ENCODE peak calls at places on chromosomes 11 and 22, in ten cellular contexts. One of them, this sample, is unnamed.

GRCh38 chr11:125123947-125124633 is 12.7 kb upstream of the TMEM218 start:
- DNase-seq in right lobe of liver: peak; percentile 70
- DNase-seq in CD8-positive, alpha-beta T cell: peak; percentile 32
- DNase-seq in adrenal gland: peak; percentile 72
- DNase-seq in PC-3: peak; percentile 88
- DNase-seq in stomach: peak; percentile 74
- DNase-seq in endodermal cell: peak; percentile 87
- DNase-seq in A673: peak; percentile 89
- DNase-seq in cardiac muscle cell: peak; percentile 39
- DNase-seq in right atrium auricular region: peak; percentile 64
- DNase-seq in this sample: peak; percentile 44

GRCh38 chr22:20956258-20957117 is 10.6 kb upstream of the AIFM3 start:
- DNase-seq in right lobe of liver: no peak
- DNase-seq in CD8-positive, alpha-beta T cell: no peak
- DNase-seq in adrenal gland: no peak
- DNase-seq in PC-3: peak; percentile 75
- DNase-seq in stomach: no peak
- DNase-seq in endodermal cell: peak; percentile 89
- DNase-seq in A673: no peak
- DNase-seq in cardiac muscle cell: no peak
- DNase-seq in right atrium auricular region: no peak
- DNase-seq in this sample: no peak

GRCh38 chr11:17865765-17866428 is 131.3 kb downstream of the KCNC1 start:
- DNase-seq in right lobe of liver: no peak
- DNase-seq in CD8-positive, alpha-beta T cell: no peak
- DNase-seq in adrenal gland: no peak
- DNase-seq in PC-3: peak; percentile 22
- DNase-seq in stomach: no peak
- DNase-seq in endodermal cell: no peak
- DNase-seq in A673: no peak
- DNase-seq in cardiac muscle cell: peak; percentile 15
- DNase-seq in right atrium auricular region: no peak
- DNase-seq in this sample: no peak

GRCh38 chr11:130858215-130858614 is 58.1 kb downstream of the SNX19 start:
- DNase-seq in right lobe of liver: no peak
- DNase-seq in CD8-positive, alpha-beta T cell: no peak
- DNase-seq in adrenal gland: no peak
- DNase-seq in PC-3: peak; percentile 35
- DNase-seq in stomach: no peak
- DNase-seq in endodermal cell: no peak
- DNase-seq in A673: peak; percentile 42
- DNase-seq in cardiac muscle cell: peak; percentile 28
- DNase-seq in right atrium auricular region: no peak
- DNase-seq in this sample: no peak

GRCh38 chr22:27880778-27881394 is 38.2 kb downstream of the PITPNB start:
- DNase-seq in right lobe of liver: no peak
- DNase-seq in CD8-positive, alpha-beta T cell: no peak
- DNase-seq in adrenal gland: peak; percentile 63
- DNase-seq in PC-3: peak; percentile 72
- DNase-seq in stomach: no peak
- DNase-seq in endodermal cell: no peak
- DNase-seq in A673: peak; percentile 78
- DNase-seq in cardiac muscle cell: peak; percentile 75
- DNase-seq in right atrium auricular region: no peak
- DNase-seq in this sample: no peak

GRCh38 chr11:119089319-119089718 is 4.6 kb downstream of the HMBS start:
- DNase-seq in right lobe of liver: no peak
- DNase-seq in CD8-positive, alpha-beta T cell: no peak
- DNase-seq in adrenal gland: no peak
- DNase-seq in PC-3: no peak
- DNase-seq in stomach: no peak
- DNase-seq in endodermal cell: no peak
- DNase-seq in A673: no peak
- DNase-seq in cardiac muscle cell: no peak
- DNase-seq in right atrium auricular region: no peak
- DNase-seq in this sample: no peak

GRCh38 chr22:40671796-40672360 is 7.4 kb upstream of the MCHR1 start:
- DNase-seq in right lobe of liver: no peak
- DNase-seq in CD8-positive, alpha-beta T cell: no peak
- DNase-seq in adrenal gland: no peak
- DNase-seq in PC-3: no peak
- DNase-seq in stomach: no peak
- DNase-seq in endodermal cell: no peak
- DNase-seq in A673: no peak
- DNase-seq in cardiac muscle cell: no peak
- DNase-seq in right atrium auricular region: no peak
- DNase-seq in this sample: no peak

GRCh38 chr11:75554258-75555022 is 7.6 kb upstream of the SERPINH1 start:
- DNase-seq in right lobe of liver: peak; percentile 66
- DNase-seq in CD8-positive, alpha-beta T cell: no peak
- DNase-seq in adrenal gland: peak; percentile 87
- DNase-seq in PC-3: no peak
- DNase-seq in stomach: peak; percentile 67
- DNase-seq in endodermal cell: peak; percentile 97
- DNase-seq in A673: peak; percentile 94
- DNase-seq in cardiac muscle cell: peak; percentile 92
- DNase-seq in right atrium auricular region: peak; percentile 95
- DNase-seq in this sample: peak; percentile 99

GRCh38 chr11:93236741-93237675 is 39.2 kb upstream of the SLC36A4 start:
- DNase-seq in right lobe of liver: no peak
- DNase-seq in CD8-positive, alpha-beta T cell: no peak
- DNase-seq in adrenal gland: peak; percentile 43
- DNase-seq in PC-3: peak; percentile 76
- DNase-seq in stomach: no peak
- DNase-seq in endodermal cell: peak; percentile 82
- DNase-seq in A673: peak; percentile 64
- DNase-seq in cardiac muscle cell: peak; percentile 65
- DNase-seq in right atrium auricular region: no peak
- DNase-seq in this sample: no peak

GRCh38 chr22:41352058-41352457 is 29.7 kb upstream of the TEF start:
- DNase-seq in right lobe of liver: no peak
- DNase-seq in CD8-positive, alpha-beta T cell: no peak
- DNase-seq in adrenal gland: no peak
- DNase-seq in PC-3: peak; percentile 8
- DNase-seq in stomach: no peak
- DNase-seq in endodermal cell: no peak
- DNase-seq in A673: peak; percentile 67
- DNase-seq in cardiac muscle cell: no peak
- DNase-seq in right atrium auricular region: no peak
- DNase-seq in this sample: no peak

GRCh38 chr11:114295676-114296081 is 520 bp upstream of the NNMT start:
- DNase-seq in right lobe of liver: no peak
- DNase-seq in CD8-positive, alpha-beta T cell: no peak
- DNase-seq in adrenal gland: no peak
- DNase-seq in PC-3: no peak
- DNase-seq in stomach: no peak
- DNase-seq in endodermal cell: no peak
- DNase-seq in A673: no peak
- DNase-seq in cardiac muscle cell: no peak
- DNase-seq in right atrium auricular region: no peak
- DNase-seq in this sample: no peak

GRCh38 chr11:77205467-77206263 is 77.6 kb downstream of the MYO7A start:
- DNase-seq in right lobe of liver: no peak
- DNase-seq in CD8-positive, alpha-beta T cell: no peak
- DNase-seq in adrenal gland: no peak
- DNase-seq in PC-3: no peak
- DNase-seq in stomach: no peak
- DNase-seq in endodermal cell: peak; percentile 58
- DNase-seq in A673: no peak
- DNase-seq in cardiac muscle cell: no peak
- DNase-seq in right atrium auricular region: no peak
- DNase-seq in this sample: no peak

GRCh38 chr11:10584071-10584501 is 15.6 kb upstream of the LYVE1 start:
- DNase-seq in right lobe of liver: no peak
- DNase-seq in CD8-positive, alpha-beta T cell: no peak
- DNase-seq in adrenal gland: no peak
- DNase-seq in PC-3: no peak
- DNase-seq in stomach: no peak
- DNase-seq in endodermal cell: no peak
- DNase-seq in A673: peak; percentile 17
- DNase-seq in cardiac muscle cell: no peak
- DNase-seq in right atrium auricular region: no peak
- DNase-seq in this sample: peak; percentile 57

GRCh38 chr22:32130464-32130863 is 28.6 kb downstream of the C22orf42 start:
- DNase-seq in right lobe of liver: no peak
- DNase-seq in CD8-positive, alpha-beta T cell: no peak
- DNase-seq in adrenal gland: no peak
- DNase-seq in PC-3: no peak
- DNase-seq in stomach: no peak
- DNase-seq in endodermal cell: no peak
- DNase-seq in A673: no peak
- DNase-seq in cardiac muscle cell: no peak
- DNase-seq in right atrium auricular region: no peak
- DNase-seq in this sample: no peak

GRCh38 chr22:37420656-37421467 is 6.4 kb downstream of the ELFN2 start:
- DNase-seq in right lobe of liver: no peak
- DNase-seq in CD8-positive, alpha-beta T cell: no peak
- DNase-seq in adrenal gland: no peak
- DNase-seq in PC-3: no peak
- DNase-seq in stomach: no peak
- DNase-seq in endodermal cell: no peak
- DNase-seq in A673: no peak
- DNase-seq in cardiac muscle cell: no peak
- DNase-seq in right atrium auricular region: no peak
- DNase-seq in this sample: no peak
- TF ChIP-seq CTCF in right lobe of liver: no peak
- TF ChIP-seq CTCF in CD8-positive, alpha-beta T cell: no peak
- TF ChIP-seq CTCF in adrenal gland: no peak
- TF ChIP-seq CTCF in PC-3: no peak
- TF ChIP-seq CTCF in stomach: no peak
- TF ChIP-seq CTCF in endodermal cell: peak; percentile 37
- TF ChIP-seq CTCF in A673: no peak
- TF ChIP-seq CTCF in cardiac muscle cell: no peak
- TF ChIP-seq CTCF in right atrium auricular region: no peak
- TF ChIP-seq CTCF in this sample: no peak

DNA sequence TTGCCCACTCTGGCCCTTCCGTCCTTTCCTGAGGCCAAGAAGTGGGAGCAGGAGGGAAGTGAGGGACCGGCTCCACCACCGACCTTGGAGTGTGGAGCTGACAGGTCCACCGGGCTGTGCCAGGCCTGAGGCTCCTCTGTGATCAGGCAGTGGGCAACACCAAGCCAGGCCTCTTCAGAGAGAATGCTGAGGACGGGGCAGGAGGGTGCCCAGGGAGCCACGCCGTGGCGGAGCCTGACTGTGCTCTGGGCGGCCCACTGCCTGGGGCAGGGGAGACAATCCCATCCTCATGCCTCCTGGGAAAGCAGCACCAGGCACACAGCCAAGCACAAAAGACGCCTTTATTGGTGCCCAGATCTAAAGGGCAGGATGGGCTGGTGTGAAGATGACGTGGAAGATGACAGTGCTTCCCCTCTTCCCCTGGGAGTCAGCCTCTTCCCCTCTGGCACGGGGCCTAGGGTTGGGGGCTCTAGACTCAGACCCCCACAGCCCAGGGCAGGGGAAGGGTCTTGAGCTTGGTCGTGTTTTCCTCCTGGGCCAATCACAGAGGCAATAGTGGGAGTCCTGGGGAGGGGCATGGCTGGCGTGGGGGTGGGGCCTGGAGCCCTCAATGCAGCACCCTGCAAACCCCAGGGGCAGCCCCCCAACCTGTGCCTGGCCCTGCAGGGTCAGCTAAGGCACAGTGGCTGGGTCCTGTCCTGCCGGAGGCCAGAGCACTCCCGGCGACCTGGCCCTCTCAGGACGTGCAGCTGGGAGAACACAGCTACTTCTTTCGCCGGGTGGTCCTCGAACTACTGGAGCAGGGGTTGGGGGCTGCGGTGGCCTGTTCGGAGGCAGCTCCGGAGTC is 4.7 kb downstream of the LMF2 start:
- DNase-seq in right lobe of liver: no peak
- DNase-seq in CD8-positive, alpha-beta T cell: no peak
- DNase-seq in adrenal gland: no peak
- DNase-seq in PC-3: no peak
- DNase-seq in stomach: no peak
- DNase-seq in endodermal cell: no peak
- DNase-seq in A673: no peak
- DNase-seq in cardiac muscle cell: no peak
- DNase-seq in right atrium auricular region: no peak
- DNase-seq in this sample: no peak
- H3K4me1 ChIP-seq in right lobe of liver: peaks cover 3% of the 10 kb centered on the region
- H3K4me1 ChIP-seq in CD8-positive, alpha-beta T cell: peaks cover 12% of the 10 kb centered on the region
- H3K4me1 ChIP-seq in adrenal gland: peaks cover 18% of the 10 kb centered on the region
- H3K4me1 ChIP-seq in PC-3: no peaks in the 10 kb centered on the region
- H3K4me1 ChIP-seq in stomach: peaks cover 32% of the 10 kb centered on the region
- H3K4me1 ChIP-seq in endodermal cell: no peaks in the 10 kb centered on the region
- H3K4me1 ChIP-seq in A673: peaks cover 10% of the 10 kb centered on the region
- H3K4me1 ChIP-seq in cardiac muscle cell: no peaks in the 10 kb centered on the region
- H3K4me1 ChIP-seq in right atrium auricular region: no peaks in the 10 kb centered on the region
- H3K4me1 ChIP-seq in this sample: peaks cover 13% of the 10 kb centered on the region

GRCh38 chr11:44326615-44327475 is 16.9 kb upstream of the ALX4 start:
- DNase-seq in right lobe of liver: no peak
- DNase-seq in CD8-positive, alpha-beta T cell: no peak
- DNase-seq in adrenal gland: no peak
- DNase-seq in PC-3: no peak
- DNase-seq in stomach: no peak
- DNase-seq in endodermal cell: no peak
- DNase-seq in A673: peak; percentile 88
- DNase-seq in cardiac muscle cell: no peak
- DNase-seq in right atrium auricular region: no peak
- DNase-seq in this sample: no peak
- TF ChIP-seq CTCF in right lobe of liver: no peak
- TF ChIP-seq CTCF in CD8-positive, alpha-beta T cell: no peak
- TF ChIP-seq CTCF in adrenal gland: no peak
- TF ChIP-seq CTCF in PC-3: no peak
- TF ChIP-seq CTCF in stomach: no peak
- TF ChIP-seq CTCF in endodermal cell: peak; percentile 24
- TF ChIP-seq CTCF in A673: peak; percentile 61
- TF ChIP-seq CTCF in cardiac muscle cell: no peak
- TF ChIP-seq CTCF in right atrium auricular region: no peak
- TF ChIP-seq CTCF in this sample: no peak

GRCh38 chr22:26460202-26460601 is 23.4 kb downstream of the HPS4 start:
- DNase-seq in right lobe of liver: no peak
- DNase-seq in CD8-positive, alpha-beta T cell: no peak
- DNase-seq in adrenal gland: no peak
- DNase-seq in PC-3: no peak
- DNase-seq in stomach: no peak
- DNase-seq in endodermal cell: no peak
- DNase-seq in A673: no peak
- DNase-seq in cardiac muscle cell: no peak
- DNase-seq in right atrium auricular region: no peak
- DNase-seq in this sample: no peak

GRCh38 chr22:26462971-26463661 is 20.5 kb downstream of the HPS4 start:
- DNase-seq in right lobe of liver: no peak
- DNase-seq in CD8-positive, alpha-beta T cell: no peak
- DNase-seq in adrenal gland: peak; percentile 52
- DNase-seq in PC-3: no peak
- DNase-seq in stomach: no peak
- DNase-seq in endodermal cell: no peak
- DNase-seq in A673: no peak
- DNase-seq in cardiac muscle cell: peak; percentile 42
- DNase-seq in right atrium auricular region: no peak
- DNase-seq in this sample: no peak

GRCh38 chr22:26461188-26461810 is 22.3 kb downstream of the HPS4 start:
- DNase-seq in right lobe of liver: no peak
- DNase-seq in CD8-positive, alpha-beta T cell: no peak
- DNase-seq in adrenal gland: peak; percentile 77
- DNase-seq in PC-3: peak; percentile 50
- DNase-seq in stomach: peak; percentile 71
- DNase-seq in endodermal cell: peak; percentile 95
- DNase-seq in A673: peak; percentile 56
- DNase-seq in cardiac muscle cell: peak; percentile 81
- DNase-seq in right atrium auricular region: no peak
- DNase-seq in this sample: peak; percentile 44

GRCh38 chr22:26463688-26464087 is 19.9 kb downstream of the HPS4 start:
- DNase-seq in right lobe of liver: no peak
- DNase-seq in CD8-positive, alpha-beta T cell: no peak
- DNase-seq in adrenal gland: no peak
- DNase-seq in PC-3: no peak
- DNase-seq in stomach: no peak
- DNase-seq in endodermal cell: no peak
- DNase-seq in A673: no peak
- DNase-seq in cardiac muscle cell: no peak
- DNase-seq in right atrium auricular region: no peak
- DNase-seq in this sample: no peak

GRCh38 chr22:26462051-26462450 is 21.5 kb downstream of the HPS4 start:
- DNase-seq in right lobe of liver: no peak
- DNase-seq in CD8-positive, alpha-beta T cell: no peak
- DNase-seq in adrenal gland: no peak
- DNase-seq in PC-3: no peak
- DNase-seq in stomach: no peak
- DNase-seq in endodermal cell: no peak
- DNase-seq in A673: no peak
- DNase-seq in cardiac muscle cell: no peak
- DNase-seq in right atrium auricular region: no peak
- DNase-seq in this sample: no peak
- H3K4me1 ChIP-seq in right lobe of liver: no peaks in the 10 kb centered on the region
- H3K4me1 ChIP-seq in CD8-positive, alpha-beta T cell: no peaks in the 10 kb centered on the region
- H3K4me1 ChIP-seq in adrenal gland: peaks cover 33% of the 10 kb centered on the region
- H3K4me1 ChIP-seq in PC-3: no peaks in the 10 kb centered on the region
- H3K4me1 ChIP-seq in stomach: peaks cover 9% of the 10 kb centered on the region
- H3K4me1 ChIP-seq in endodermal cell: peaks cover 7% of the 10 kb centered on the region
- H3K4me1 ChIP-seq in A673: no peaks in the 10 kb centered on the region
- H3K4me1 ChIP-seq in cardiac muscle cell: peaks cover 14% of the 10 kb centered on the region
- H3K4me1 ChIP-seq in right atrium auricular region: no peaks in the 10 kb centered on the region
- H3K4me1 ChIP-seq in this sample: no peaks in the 10 kb centered on the region

This sample was measured in uterus.